ENCODE peak calls at places on chromosomes 1 and 21, in four cellular contexts. C is K562, B is HepG2, Z is GM12878. E is an unnamed sample.

GRCh38 chr1:233006582-233006981 is 56.2 kb downstream of the NTPCR start:
- DNase-seq in Z (no peak), C (no peak), B (no peak), E (no peak)

GRCh38 chr1:223386013-223386412 is 7.2 kb upstream of the CCDC185 start:
- DNase-seq in Z (no peak), B (no peak), C (no peak), E (no peak)

GRCh38 chr1:175508320-175509110 is 234.9 kb downstream of the TNR start:
- DNase-seq in C (no peak), B (no peak), Z (no peak), E (no peak)

GRCh38 chr1:234535763-234536515 is 57.0 kb upstream of the TARBP1 start:
- DNase-seq in C (no peak), B (no peak), Z (no peak), E (no peak)

GRCh38 chr1:15151871-15152270 is 1.7 kb upstream of the TMEM51 start:
- DNase-seq in B (no peak), C (no peak), Z (no peak), E (no peak)

GRCh38 chr21:41941941-41942340 is 11.9 kb downstream of the C2CD2 start:
- DNase-seq in B (no peak), C (no peak), Z (no peak), E (no peak)

GRCh38 chr21:29144736-29145353 is 14.4 kb downstream of the MAP3K7CL start:
- DNase-seq in Z (no peak), C (no peak), B (no peak), E (no peak)

GRCh38 chr21:41369105-41369914 is 7.5 kb downstream of the MX2 start:
- DNase-seq in Z (peak), C (no peak), B (peak), E (peak)

GRCh38 chr1:224211262-224211962 is 28.4 kb downstream of the DEGS1 start:
- DNase-seq in B (peak), C (peak), Z (no peak), E (no peak)

GRCh38 chr1:217482356-217483102 is 148.4 kb downstream of the GPATCH2 start:
- DNase-seq in Z (peak), B (no peak), C (no peak), E (no peak)

GRCh38 chr1:187527346-187527745 is 698.6 kb downstream of the PLA2G4A start:
- DNase-seq in C (no peak), B (no peak), Z (no peak), E (no peak)

GRCh38 chr1:42239041-42239440 is 74.5 kb upstream of the GUCA2A start:
- DNase-seq in B (no peak), C (no peak), Z (no peak), E (no peak)

GRCh38 chr1:151058682-151059341 is 610 bp downstream of the CDC42SE1 start:
- DNase-seq in Z (no peak), C (no peak), B (no peak), E (peak)

GRCh38 chr1:45552309-45552708 is 1.7 kb downstream of the AKR1A1 start:
- DNase-seq in C (no peak), Z (no peak), B (no peak), E (no peak)

GRCh38 chr1:1120096-1120495 is 4.2 kb upstream of the C1orf159 start:
- DNase-seq in Z (no peak), C (no peak), B (no peak), E (peak)

GRCh38 chr1:44640178-44640865 is 34.0 kb downstream of the TMEM53 start:
- DNase-seq in Z (no peak), B (no peak), C (no peak), E (no peak)

GRCh38 chr1:231407537-231408396 is 14.3 kb downstream of the EGLN1 start:
- DNase-seq in Z (no peak), B (no peak), C (no peak), E (no peak)

GRCh38 chr1:6701437-6702153 is at the start of gene DNAJC11:
- DNase-seq in Z (peak), B (peak), C (peak), E (peak)

GRCh38 chr1:161091093-161091492 is 1.7 kb upstream of the NECTIN4 start:
- DNase-seq in Z (no peak), B (no peak), C (no peak), E (no peak)

GRCh38 chr1:115671176-115672062 is 29.6 kb downstream of the VANGL1 start:
- DNase-seq in Z (no peak), C (peak), B (peak), E (no peak)

GRCh38 chr1:234409328-234409727 is 36.1 kb downstream of the COA6 start:
- DNase-seq in Z (no peak), B (no peak), C (no peak), E (no peak)

GRCh38 chr1:235045921-235046601 is 82.6 kb downstream of the TOMM20 start:
- DNase-seq in Z (no peak), C (no peak), B (no peak), E (no peak)

GRCh38 chr1:93180723-93181613 is at the start of gene CCDC18:
- DNase-seq in C (peak), B (peak), Z (peak), E (no peak)

GRCh38 chr1:27342391-27342777 is 562 bp downstream of the SYTL1 start:
- DNase-seq in C (no peak), B (no peak), Z (no peak), E (no peak)

GRCh38 chr1:150022357-150022756 is 11.8 kb upstream of the OTUD7B start:
- DNase-seq in B (peak), C (no peak), Z (no peak), E (peak)

GRCh38 chr1:232620356-232620841 is 9.5 kb downstream of the SIPA1L2 start:
- DNase-seq in Z (no peak), B (no peak), C (peak), E (no peak)

GRCh38 chr1:82991569-82991968 is 1007.4 kb downstream of the TTLL7 start:
- DNase-seq in C (no peak), Z (no peak), B (no peak), E (no peak)

DNA sequence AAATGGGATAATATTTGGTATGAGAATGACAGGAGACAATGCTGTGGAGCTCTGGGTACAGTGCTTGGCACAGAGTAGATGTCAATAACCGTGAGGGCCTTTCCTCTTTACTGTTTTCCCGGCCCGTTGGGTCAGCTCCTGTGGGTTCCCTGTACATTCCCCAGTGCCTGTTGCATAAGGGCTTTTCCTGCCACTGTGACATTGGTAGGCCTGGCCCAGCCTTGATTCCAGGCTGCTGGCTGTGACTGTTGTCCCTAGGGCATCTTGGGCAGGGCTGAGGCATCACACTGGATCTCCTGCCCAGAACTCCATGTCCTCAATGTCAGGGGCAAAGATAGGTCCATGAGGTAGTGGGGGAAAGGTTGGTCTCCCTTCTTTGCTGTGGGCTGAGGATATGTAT is 25.8 kb upstream of the MYCL start:
- DNase-seq in Z (no peak), C (no peak), B (no peak), E (no peak)
- TF ChIP-seq CBFB in Z (no peak), C (no peak), B (no peak), E (no peak)

DNA sequence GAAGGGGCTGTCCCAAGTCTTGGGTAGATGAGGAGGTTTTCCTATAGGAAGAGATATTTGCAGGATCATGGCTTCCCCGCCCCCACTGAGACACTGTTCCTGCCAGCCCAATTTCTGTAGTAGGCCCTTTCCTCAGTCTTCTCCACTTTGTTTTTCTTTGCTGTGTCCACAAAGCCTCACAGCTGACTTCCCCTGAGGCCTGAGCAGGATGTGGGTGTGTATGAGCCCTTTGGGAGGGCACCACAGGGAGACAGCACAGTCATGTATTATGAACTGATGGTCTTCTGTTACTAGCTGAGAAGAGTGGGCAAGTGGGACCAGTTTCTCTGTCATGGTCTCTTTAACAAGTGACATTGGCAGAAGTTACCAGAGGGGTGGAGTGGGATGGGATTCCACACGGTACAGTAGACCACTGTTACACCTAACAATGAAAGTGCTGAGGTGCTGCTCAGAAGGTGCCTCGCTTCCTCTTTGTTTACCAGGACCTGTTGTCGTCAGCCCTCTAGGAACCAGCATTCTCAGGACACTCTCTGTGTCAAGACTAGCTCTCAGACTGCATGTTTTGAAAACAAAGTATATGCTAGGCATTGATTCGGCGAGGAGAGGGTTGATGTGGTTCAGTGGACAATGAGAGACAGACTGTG is 253.8 kb upstream of the HOOK1 start:
- DNase-seq in B (peak), Z (no peak), C (no peak), E (no peak)
- TF ChIP-seq CBFB in B (no peak), Z (no peak), C (no peak), E (no peak)

GRCh38 chr1:9687120-9687875 is 35.8 kb downstream of the PIK3CD start:
- DNase-seq in B (peak), C (peak), Z (no peak), E (peak)

GRCh38 chr1:9689971-9690381 is 38.4 kb downstream of the PIK3CD start:
- DNase-seq in B (no peak), Z (no peak), C (peak), E (peak)

GRCh38 chr1:9689011-9689706 is 37.6 kb downstream of the PIK3CD start:
- DNase-seq in B (peak), C (peak), Z (no peak), E (peak)

GRCh38 chr1:9688599-9688998 is 37.1 kb downstream of the PIK3CD start:
- DNase-seq in C (no peak), Z (no peak), B (no peak), E (no peak)

GRCh38 chr1:9687876-9688582 is 36.5 kb downstream of the PIK3CD start:
- DNase-seq in C (peak), B (no peak), Z (no peak), E (peak)
- TF ChIP-seq CBFB in C (no peak), B (no peak), Z (no peak), E (no peak)

GRCh38 chr1:50275564-50275963 is 147.7 kb downstream of the DMRTA2 start:
- DNase-seq in C (no peak), Z (no peak), B (no peak), E (peak)

GRCh38 chr1:50270926-50271325 is 152.3 kb downstream of the DMRTA2 start:
- DNase-seq in Z (no peak), C (no peak), B (no peak), E (no peak)

GRCh38 chr1:50271337-50271736 is 151.9 kb downstream of the DMRTA2 start:
- DNase-seq in Z (no peak), B (no peak), C (no peak), E (no peak)

GRCh38 chr1:50272923-50273322 is 150.3 kb downstream of the DMRTA2 start:
- DNase-seq in C (no peak), Z (no peak), B (no peak), E (no peak)

GRCh38 chr1:50271968-50272578 is 151.2 kb downstream of the DMRTA2 start:
- DNase-seq in Z (no peak), B (peak), C (peak), E (peak)
- TF ChIP-seq CBFB in Z (no peak), B (no peak), C (no peak), E (no peak)

DNA sequence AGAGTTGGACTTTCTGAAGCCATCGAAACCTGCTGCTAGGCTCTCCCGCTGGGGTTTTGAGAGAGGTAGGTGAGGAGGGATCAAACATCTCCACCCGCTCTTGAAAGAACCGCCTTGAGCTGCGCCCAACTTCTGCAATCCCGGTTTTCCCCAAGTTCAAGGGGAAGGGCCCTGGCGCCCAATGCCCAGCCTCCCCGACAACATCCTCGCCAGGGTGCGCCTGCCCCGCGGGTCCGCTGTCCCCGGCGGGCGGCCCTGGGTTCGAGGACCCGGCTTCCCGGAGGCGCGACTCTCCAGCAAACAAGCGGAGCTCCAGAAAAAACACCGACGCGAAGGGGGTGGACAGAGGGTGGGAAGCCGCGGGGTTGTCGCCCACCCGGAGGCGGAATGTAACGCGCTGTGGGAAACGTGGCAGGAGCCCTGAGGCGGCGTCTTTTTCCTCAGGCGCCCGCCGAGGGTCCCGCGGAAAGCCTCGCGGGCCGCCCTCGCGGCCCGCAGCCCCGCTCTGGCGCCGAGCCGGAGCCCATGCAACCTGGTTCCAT is 607 bp downstream of the BTG3 start:
- DNase-seq in B (no peak), C (no peak), Z (no peak), E (peak)
- TF ChIP-seq CBFB in B (no peak), C (no peak), Z (no peak), E (no peak)